ENCODE peak calls at places on chromosomes 12 and 14, in five cellular contexts. K, N, Q, V and R are unnamed samples.

GRCh38 chr14:30180219-30180618 is 252.6 kb upstream of the PRKD1 start:
- DNase-seq in N (no peak), K (no peak), V (no peak), Q (no peak), R (no peak)

GRCh38 chr12:89706551-89707348 is 1.9 kb downstream of the ATP2B1 start:
- DNase-seq in N (peak; percentile 36), Q (peak; percentile 70), V (no peak), K (no peak), R (no peak)

GRCh38 chr14:91947196-91948184 is at the start of gene FBLN5:
- DNase-seq in K (peak; percentile 74), N (peak; percentile 75), Q (peak; percentile 84), V (peak; percentile 24), R (peak; percentile 89)

GRCh38 chr14:67440513-67440912 is 28.5 kb upstream of the PLEK2 start:
- DNase-seq in K (no peak), N (no peak), V (no peak), Q (no peak), R (no peak)

GRCh38 chr14:93005838-93006237 is 82.9 kb downstream of the CHGA start:
- DNase-seq in V (no peak), N (no peak), Q (no peak), K (no peak), R (no peak)

GRCh38 chr12:90423965-90424364 is 531.0 kb downstream of the CCER1 start:
- DNase-seq in V (no peak), K (no peak), N (no peak), Q (no peak), R (no peak)

GRCh38 chr14:58238252-58239247 is 6.1 kb upstream of the PSMA3 start:
- DNase-seq in N (no peak), V (no peak), K (no peak), Q (no peak), R (no peak)

GRCh38 chr12:32863128-32863527 is 33.4 kb downstream of the PKP2 start:
- DNase-seq in N (no peak), K (no peak), V (no peak), Q (no peak), R (no peak)

GRCh38 chr12:32390572-32391219 is 8.7 kb upstream of the FGD4 start:
- DNase-seq in K (no peak), N (peak; percentile 66), Q (no peak), V (no peak), R (no peak)

GRCh38 chr12:31880340-31880739 is 78.9 kb upstream of the RESF1 start:
- DNase-seq in V (no peak), N (no peak), Q (no peak), K (no peak), R (no peak)

GRCh38 chr12:122449317-122449716 is 26.8 kb upstream of the CLIP1 start:
- DNase-seq in Q (no peak), V (no peak), N (no peak), K (peak; percentile 34), R (peak; percentile 38)

GRCh38 chr12:47835831-47836155 is 16.1 kb upstream of the HDAC7 start:
- DNase-seq in V (no peak), N (no peak), K (no peak), Q (peak; percentile 46), R (no peak)

GRCh38 chr14:102445066-102445465 is 64.5 kb downstream of the ANKRD9 start:
- DNase-seq in K (no peak), Q (peak; percentile 30), V (no peak), N (no peak), R (no peak)

GRCh38 chr12:117850048-117850447 is 118.7 kb downstream of the KSR2 start:
- DNase-seq in N (no peak), K (no peak), V (peak; percentile 32), Q (no peak), R (no peak)

GRCh38 chr12:113462117-113462774 is 9.4 kb downstream of the LHX5 start:
- DNase-seq in V (peak; percentile 83), N (peak; percentile 79), Q (peak; percentile 83), K (peak; percentile 24), R (peak; percentile 39)

GRCh38 chr12:10718279-10718821 is 4.8 kb downstream of the YBX3 start:
- DNase-seq in Q (no peak), K (peak; percentile 44), N (no peak), V (no peak), R (no peak)

GRCh38 chr12:3042394-3042793 is 34.8 kb upstream of the TSPAN9 start:
- DNase-seq in N (no peak), Q (no peak), V (no peak), K (no peak), R (no peak)

DNA sequence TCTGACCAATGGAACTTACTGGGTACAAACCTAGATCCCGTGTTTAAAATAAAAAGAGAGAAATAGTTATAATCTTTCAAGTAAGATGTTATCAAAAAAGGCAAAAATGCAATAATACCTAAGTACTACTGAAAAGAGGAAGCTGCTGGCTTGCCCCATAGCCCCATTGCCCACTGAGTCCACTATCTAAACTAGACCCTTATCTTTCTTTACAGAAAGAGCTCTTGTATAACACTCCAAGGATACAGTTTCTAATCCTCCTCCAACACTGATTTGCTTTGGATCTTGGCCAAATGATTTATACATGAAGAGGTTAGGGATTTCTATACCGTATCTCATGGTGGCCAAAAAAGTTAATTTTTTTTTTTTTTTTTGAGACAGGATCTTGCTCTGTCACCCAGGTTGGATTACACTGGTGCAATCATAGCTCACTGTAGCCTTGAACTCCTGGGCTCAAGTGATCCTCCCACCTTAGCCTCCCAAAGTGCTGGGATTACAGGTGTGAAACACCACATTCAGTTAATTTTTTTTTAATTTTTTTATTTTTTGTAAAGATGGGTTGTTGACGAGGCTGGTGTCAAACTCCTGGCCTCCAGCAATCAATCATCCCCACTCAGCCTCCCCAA is 2.6 kb downstream of the GXYLT1 start:
- DNase-seq in K (no peak), Q (no peak), V (no peak), N (no peak), R (no peak)
- TF ChIP-seq CTCF in K (no peak), Q (no peak), V (no peak), N (no peak), R (no peak)

GRCh38 chr12:58104443-58104842 is 163.1 kb downstream of the ATP23 start:
- DNase-seq in Q (no peak), K (no peak), N (no peak), V (no peak), R (no peak)

GRCh38 chr12:58106185-58106584 is 164.8 kb downstream of the ATP23 start:
- DNase-seq in K (no peak), V (no peak), Q (no peak), N (no peak), R (no peak)

GRCh38 chr12:58099476-58099875 is 158.1 kb downstream of the ATP23 start:
- DNase-seq in Q (no peak), N (no peak), V (no peak), K (no peak), R (no peak)

DNA sequence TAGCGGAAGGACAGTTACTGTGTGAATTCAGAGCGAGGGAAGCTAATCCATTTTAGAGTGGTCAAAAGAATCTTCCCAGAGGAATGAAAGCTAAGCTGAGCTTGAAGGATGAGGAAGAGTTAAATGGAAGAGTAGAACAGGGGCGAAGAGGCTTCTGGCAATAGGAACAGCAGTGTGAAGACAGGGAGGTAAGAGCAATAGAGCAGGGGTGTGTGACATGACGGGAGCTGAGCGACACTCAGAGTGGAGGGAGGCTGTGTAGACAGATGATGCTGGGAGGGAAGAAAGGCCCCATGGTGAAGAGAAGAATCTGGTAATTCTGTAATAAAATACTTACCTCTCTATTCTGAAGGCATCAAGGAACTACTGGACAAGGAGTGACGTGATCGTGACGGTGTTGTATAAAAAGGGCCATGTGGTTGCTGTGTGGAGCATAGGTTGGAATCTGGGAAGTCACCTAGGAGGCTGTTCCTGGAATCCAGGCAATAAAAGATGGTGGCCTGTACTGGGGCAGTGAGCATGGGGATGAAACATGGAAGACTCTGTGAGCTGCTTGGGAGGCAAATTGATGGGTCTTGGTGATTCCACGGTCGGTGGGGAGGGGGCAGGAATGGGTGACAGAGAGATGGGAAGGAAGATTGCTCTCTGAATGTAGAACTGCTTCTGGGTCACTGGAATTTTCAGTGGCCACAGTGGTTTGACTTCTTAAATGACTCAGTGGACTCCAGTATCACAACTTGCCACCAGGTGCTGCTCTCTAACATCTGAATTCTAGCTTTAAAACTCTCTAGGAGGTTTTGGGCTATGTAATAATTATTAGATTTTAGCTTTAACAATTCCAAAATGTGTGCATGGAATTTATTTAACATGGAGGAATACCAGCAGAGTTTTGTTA is 164.1 kb downstream of the ATP23 start:
- DNase-seq in K (no peak), N (no peak), V (no peak), Q (no peak), R (no peak)
- TF ChIP-seq CTCF in K (peak; percentile 42), N (no peak), V (peak; percentile 34), Q (no peak), R (peak; percentile 29)

GRCh38 chr14:88632512-88632911 is 69.7 kb downstream of the ZC3H14 start:
- DNase-seq in V (no peak), N (no peak), K (no peak), Q (no peak), R (no peak)
- TF ChIP-seq CTCF in V (no peak), N (no peak), K (no peak), Q (no peak), R (no peak)

DNA sequence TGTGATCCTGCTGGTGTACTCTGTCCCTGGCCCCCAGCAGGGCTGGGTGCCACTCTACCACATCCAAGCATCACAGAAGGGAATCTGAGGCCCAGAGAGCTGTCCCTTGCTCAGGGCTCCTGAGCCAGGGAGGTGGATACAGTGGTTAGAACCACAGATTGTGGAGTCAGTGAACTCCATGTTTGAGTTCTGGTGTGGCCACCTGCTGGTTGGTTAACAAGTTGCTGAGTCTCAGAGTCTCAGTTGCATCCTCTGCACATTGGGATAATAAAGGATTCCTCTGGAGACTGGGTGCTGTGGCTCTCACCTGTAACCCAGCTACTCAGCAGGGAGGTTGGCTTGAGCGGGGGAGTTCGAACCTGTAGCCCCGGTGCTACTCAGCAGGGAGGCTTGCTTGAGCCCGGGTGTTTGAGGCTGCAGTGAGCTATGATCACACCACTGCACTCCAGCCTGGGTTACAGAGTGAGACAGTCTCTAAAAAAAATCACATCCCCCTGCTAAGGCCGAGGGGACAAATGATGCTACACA is 39.4 kb downstream of the MVK start:
- DNase-seq in Q (no peak), N (no peak), V (no peak), K (no peak), R (no peak)
- TF ChIP-seq CTCF in Q (no peak), N (no peak), V (peak; percentile 40), K (peak; percentile 38), R (peak; percentile 16)